ENCODE peak calls at places on chromosomes 2 and 18, in four cellular contexts. One of them, this sample, is unnamed.

GRCh38 chr2:173043897-173044472 is 31.7 kb upstream of the MAP3K20 start:
- DNase-seq in CD8-positive, alpha-beta T cell: no peak
- DNase-seq in thoracic aorta: no peak
- DNase-seq in IMR-90: no peak
- DNase-seq in this sample: no peak

GRCh38 chr18:9947248-9947647 is 33.4 kb downstream of the VAPA start:
- DNase-seq in CD8-positive, alpha-beta T cell: no peak
- DNase-seq in thoracic aorta: no peak
- DNase-seq in IMR-90: peak; percentile 28
- DNase-seq in this sample: no peak

GRCh38 chr2:191846787-191847620 is at the start of gene CAVIN2:
- DNase-seq in CD8-positive, alpha-beta T cell: no peak
- DNase-seq in thoracic aorta: no peak
- DNase-seq in IMR-90: peak; percentile 90
- DNase-seq in this sample: no peak

GRCh38 chr18:22286576-22286975 is 117.2 kb downstream of the GATA6 start:
- DNase-seq in CD8-positive, alpha-beta T cell: no peak
- DNase-seq in thoracic aorta: peak; percentile 25
- DNase-seq in IMR-90: no peak
- DNase-seq in this sample: no peak

GRCh38 chr2:218289639-218290315 is 2.5 kb downstream of the TMBIM1 start:
- DNase-seq in CD8-positive, alpha-beta T cell: no peak
- DNase-seq in thoracic aorta: no peak
- DNase-seq in IMR-90: peak; percentile 36
- DNase-seq in this sample: no peak

GRCh38 chr18:10304853-10305252 is 149.6 kb upstream of the APCDD1 start:
- DNase-seq in CD8-positive, alpha-beta T cell: no peak
- DNase-seq in thoracic aorta: no peak
- DNase-seq in IMR-90: peak; percentile 79
- DNase-seq in this sample: no peak

GRCh38 chr18:23864620-23865019 is 149.9 kb upstream of the TTC39C start:
- DNase-seq in CD8-positive, alpha-beta T cell: peak; percentile 21
- DNase-seq in thoracic aorta: no peak
- DNase-seq in IMR-90: no peak
- DNase-seq in this sample: peak; percentile 16

GRCh38 chr2:202306034-202306433 is 40.5 kb downstream of the NOP58 start:
- DNase-seq in CD8-positive, alpha-beta T cell: no peak
- DNase-seq in thoracic aorta: no peak
- DNase-seq in IMR-90: no peak
- DNase-seq in this sample: no peak

GRCh38 chr2:56749152-56749752 is 565.5 kb downstream of the CCDC85A start:
- DNase-seq in CD8-positive, alpha-beta T cell: no peak
- DNase-seq in thoracic aorta: no peak
- DNase-seq in IMR-90: peak; percentile 6
- DNase-seq in this sample: no peak

GRCh38 chr2:103401621-103402020 is 639.8 kb downstream of the TMEM182 start:
- DNase-seq in CD8-positive, alpha-beta T cell: no peak
- DNase-seq in thoracic aorta: no peak
- DNase-seq in IMR-90: no peak
- DNase-seq in this sample: no peak

GRCh38 chr2:165953306-165953654 is 296 bp downstream of the TTC21B start:
- DNase-seq in CD8-positive, alpha-beta T cell: no peak
- DNase-seq in thoracic aorta: peak; percentile 4
- DNase-seq in IMR-90: no peak
- DNase-seq in this sample: no peak

GRCh38 chr18:28177828-28178635 is 1.1 kb upstream of the CDH2 start:
- DNase-seq in CD8-positive, alpha-beta T cell: no peak
- DNase-seq in thoracic aorta: no peak
- DNase-seq in IMR-90: peak; percentile 36
- DNase-seq in this sample: no peak

GRCh38 chr2:181273986-181274385 is 183.2 kb upstream of the ITGA4 start:
- DNase-seq in CD8-positive, alpha-beta T cell: no peak
- DNase-seq in thoracic aorta: no peak
- DNase-seq in IMR-90: no peak
- DNase-seq in this sample: no peak

GRCh38 chr2:211860224-211860623 is 678.4 kb downstream of the ERBB4 start:
- DNase-seq in CD8-positive, alpha-beta T cell: no peak
- DNase-seq in thoracic aorta: no peak
- DNase-seq in IMR-90: no peak
- DNase-seq in this sample: no peak

GRCh38 chr18:79169958-79170555 is 100.9 kb downstream of the ATP9B start:
- DNase-seq in CD8-positive, alpha-beta T cell: no peak
- DNase-seq in thoracic aorta: no peak
- DNase-seq in IMR-90: peak; percentile 35
- DNase-seq in this sample: no peak

GRCh38 chr2:169287666-169288065 is 74.7 kb downstream of the LRP2 start:
- DNase-seq in CD8-positive, alpha-beta T cell: no peak
- DNase-seq in thoracic aorta: no peak
- DNase-seq in IMR-90: no peak
- DNase-seq in this sample: no peak

GRCh38 chr18:62784338-62784965 is 69.1 kb downstream of the PHLPP1 start:
- DNase-seq in CD8-positive, alpha-beta T cell: no peak
- DNase-seq in thoracic aorta: no peak
- DNase-seq in IMR-90: peak; percentile 25
- DNase-seq in this sample: no peak

GRCh38 chr2:237592425-237592980 is 2.0 kb upstream of the RAB17 start:
- DNase-seq in CD8-positive, alpha-beta T cell: no peak
- DNase-seq in thoracic aorta: no peak
- DNase-seq in IMR-90: no peak
- DNase-seq in this sample: no peak

GRCh38 chr2:218397502-218398436 is 1.9 kb upstream of the CTDSP1 start:
- DNase-seq in CD8-positive, alpha-beta T cell: peak; percentile 49
- DNase-seq in thoracic aorta: no peak
- DNase-seq in IMR-90: peak; percentile 60
- DNase-seq in this sample: no peak

GRCh38 chr2:235026649-235027557 is 75.1 kb downstream of the SH3BP4 start:
- DNase-seq in CD8-positive, alpha-beta T cell: no peak
- DNase-seq in thoracic aorta: no peak
- DNase-seq in IMR-90: peak; percentile 60
- DNase-seq in this sample: peak; percentile 95

GRCh38 chr2:156385242-156385641 is 50.9 kb upstream of the GPD2 start:
- DNase-seq in CD8-positive, alpha-beta T cell: no peak
- DNase-seq in thoracic aorta: no peak
- DNase-seq in IMR-90: no peak
- DNase-seq in this sample: no peak

GRCh38 chr2:39503277-39503676 is 66.2 kb upstream of the MAP4K3 start:
- DNase-seq in CD8-positive, alpha-beta T cell: no peak
- DNase-seq in thoracic aorta: no peak
- DNase-seq in IMR-90: no peak
- DNase-seq in this sample: no peak

DNA sequence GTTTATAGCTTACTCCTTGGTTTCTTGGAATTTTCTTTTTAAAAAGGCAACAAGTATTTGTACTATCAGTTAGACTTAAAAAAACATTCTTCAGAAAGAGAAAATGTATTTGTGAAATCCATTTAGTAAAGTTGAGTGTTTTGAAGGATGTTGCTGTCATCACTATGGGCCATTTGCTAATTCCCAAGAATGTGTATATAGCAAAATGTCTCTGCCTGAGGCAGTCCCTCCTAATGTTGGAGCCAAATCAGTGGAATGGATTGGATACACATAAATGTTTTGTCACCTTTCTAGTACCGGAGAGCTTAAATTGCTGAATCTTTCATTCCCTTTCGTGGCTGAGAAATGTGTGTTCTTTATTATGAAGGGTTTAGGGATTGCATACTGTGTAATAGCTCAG is 890.2 kb upstream of the ZEB2 start:
- DNase-seq in CD8-positive, alpha-beta T cell: no peak
- DNase-seq in thoracic aorta: no peak
- DNase-seq in IMR-90: no peak
- DNase-seq in this sample: no peak
- H3K9me3 ChIP-seq in CD8-positive, alpha-beta T cell: no peaks in the 10 kb centered on the region
- H3K9me3 ChIP-seq in thoracic aorta: no peaks in the 10 kb centered on the region
- H3K9me3 ChIP-seq in IMR-90: no peaks in the 10 kb centered on the region
- H3K9me3 ChIP-seq in this sample: no peaks in the 10 kb centered on the region

DNA sequence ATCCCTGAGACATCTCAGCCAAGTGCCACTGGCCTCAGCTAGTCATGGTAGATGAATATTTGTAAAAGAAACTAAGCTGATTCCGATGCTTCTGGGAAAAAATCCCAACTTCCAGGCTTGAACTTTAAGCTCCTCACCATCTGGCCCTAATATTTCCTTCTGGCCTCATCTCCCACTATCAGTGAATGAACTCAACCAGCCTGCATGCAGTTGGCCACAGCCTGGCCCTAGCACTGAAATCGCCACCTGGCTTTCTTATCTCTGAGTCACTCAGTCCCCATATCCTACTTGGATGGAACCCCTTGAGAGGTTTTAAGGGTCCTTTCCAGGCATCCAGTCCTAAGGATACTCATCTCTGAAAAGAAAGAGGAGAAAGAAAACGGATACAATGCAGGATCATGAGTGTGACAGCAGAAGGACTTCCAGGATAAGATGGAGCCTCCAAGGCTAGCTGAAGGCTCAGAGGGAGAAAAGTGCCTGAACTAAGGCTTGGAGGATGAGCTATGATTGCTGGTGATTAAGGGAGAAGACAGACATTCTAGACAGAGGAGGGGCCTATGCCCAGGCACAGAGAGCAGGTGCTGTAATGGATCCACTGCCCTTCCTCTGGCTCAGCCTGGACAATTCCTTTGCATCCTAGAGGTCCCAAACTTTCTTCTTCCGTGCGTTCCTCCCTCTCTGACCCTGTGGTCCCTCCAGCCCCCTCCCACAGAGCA is 141.5 kb upstream of the MYCN start:
- DNase-seq in CD8-positive, alpha-beta T cell: no peak
- DNase-seq in thoracic aorta: no peak
- DNase-seq in IMR-90: no peak
- DNase-seq in this sample: no peak
- H3K27ac ChIP-seq in CD8-positive, alpha-beta T cell: no peak overlapping the region
- H3K27ac ChIP-seq in thoracic aorta: no peak overlapping the region
- H3K27ac ChIP-seq in IMR-90: no peak overlapping the region
- H3K27ac ChIP-seq in this sample: no peak overlapping the region

DNA sequence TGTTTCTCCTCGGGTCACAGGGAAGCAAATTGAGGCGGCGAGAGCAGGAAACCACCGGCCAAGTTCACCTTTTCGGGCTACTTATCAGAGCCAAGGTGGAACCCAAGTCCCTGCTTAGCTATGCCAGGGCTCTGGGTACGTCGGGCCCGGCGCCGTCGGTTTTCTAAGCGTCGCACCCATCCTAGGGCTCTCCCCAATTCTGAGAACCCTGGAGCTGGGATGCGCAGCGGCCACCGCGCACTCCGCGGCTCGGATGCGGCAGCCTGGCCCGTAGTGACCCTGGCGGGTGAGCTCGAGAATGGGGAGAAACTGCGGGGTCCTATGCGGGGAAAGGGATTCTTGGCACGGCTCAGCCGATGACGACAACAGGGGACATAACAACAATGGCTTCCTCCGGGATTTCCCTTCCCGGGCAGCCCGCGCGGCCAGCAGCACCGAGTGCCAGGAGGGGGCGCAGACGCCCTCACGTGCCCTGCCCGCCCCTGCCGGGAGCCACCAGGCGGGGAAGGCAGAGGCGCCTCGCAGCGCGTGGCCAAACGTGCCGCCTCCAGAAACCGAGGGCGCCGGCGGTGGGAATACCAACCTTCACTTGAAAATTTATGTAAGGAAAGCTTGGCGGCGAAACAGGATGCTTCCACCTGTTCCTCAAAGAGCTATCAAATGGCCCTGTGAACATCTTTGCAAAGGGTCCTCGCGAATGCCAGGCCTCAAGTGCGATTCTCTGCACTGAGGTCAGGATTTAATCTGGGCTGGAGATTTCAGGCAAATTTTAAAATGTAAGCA is 2.1 kb upstream of the SLC30A3 start:
- DNase-seq in CD8-positive, alpha-beta T cell: peak; percentile 46
- DNase-seq in thoracic aorta: no peak
- DNase-seq in IMR-90: peak; percentile 35
- DNase-seq in this sample: no peak
- TF ChIP-seq CTCF in CD8-positive, alpha-beta T cell: peak; percentile 54
- TF ChIP-seq CTCF in thoracic aorta: peak; percentile 43
- TF ChIP-seq CTCF in IMR-90: peak; percentile 63
- TF ChIP-seq CTCF in this sample: peak; percentile 18

DNA sequence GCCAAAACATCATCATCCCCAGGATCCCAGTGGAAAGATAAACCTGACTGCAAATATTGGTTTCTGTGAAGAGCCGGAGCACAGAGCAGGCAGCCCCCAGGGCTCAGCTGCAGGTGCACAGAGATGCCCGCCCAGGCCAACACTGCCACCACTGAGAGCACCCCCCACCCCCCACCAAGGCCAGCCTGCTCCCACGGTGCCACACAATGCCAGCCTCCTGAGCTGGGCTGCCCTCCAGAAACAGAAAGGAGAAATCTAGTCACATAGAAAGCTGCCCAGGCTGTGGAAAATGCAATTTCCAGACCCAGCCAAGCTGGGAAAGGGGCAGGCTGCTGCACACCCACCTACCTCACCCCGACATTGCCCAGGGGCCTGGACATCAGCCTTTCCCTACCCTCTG is 71.6 kb downstream of the GALNT14 start:
- DNase-seq in CD8-positive, alpha-beta T cell: no peak
- DNase-seq in thoracic aorta: no peak
- DNase-seq in IMR-90: no peak
- DNase-seq in this sample: no peak
- H3K9me3 ChIP-seq in CD8-positive, alpha-beta T cell: no peaks in the 10 kb centered on the region
- H3K9me3 ChIP-seq in thoracic aorta: no peaks in the 10 kb centered on the region
- H3K9me3 ChIP-seq in IMR-90: no peaks in the 10 kb centered on the region
- H3K9me3 ChIP-seq in this sample: no peaks in the 10 kb centered on the region

DNA sequence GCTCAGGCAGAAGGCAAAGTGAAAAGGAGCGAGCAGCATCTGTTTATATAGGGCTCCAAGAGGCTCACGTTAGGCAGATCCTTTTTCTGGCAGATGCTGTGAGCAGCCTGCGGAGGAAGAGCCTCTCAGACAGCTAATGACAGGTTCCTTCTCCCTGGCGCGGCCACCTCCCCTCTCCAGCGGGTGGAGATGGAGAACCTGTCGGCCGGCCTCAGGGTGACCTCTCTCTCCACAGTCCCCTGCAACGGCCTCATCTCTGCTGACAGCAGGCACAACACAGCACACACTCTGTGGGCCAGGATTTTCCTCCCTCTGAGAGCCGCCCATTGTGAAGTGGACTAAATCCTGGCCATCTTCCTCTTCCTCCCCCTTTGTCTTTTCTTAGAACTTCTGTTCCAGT is 119.8 kb downstream of the PRKCE start:
- DNase-seq in CD8-positive, alpha-beta T cell: no peak
- DNase-seq in thoracic aorta: no peak
- DNase-seq in IMR-90: peak; percentile 51
- DNase-seq in this sample: no peak
- H3K27ac ChIP-seq in CD8-positive, alpha-beta T cell: no peak overlapping the region
- H3K27ac ChIP-seq in thoracic aorta: peak overlapping the region; percentile 18
- H3K27ac ChIP-seq in IMR-90: peak overlapping the region; percentile 63
- H3K27ac ChIP-seq in this sample: peak overlapping the region; percentile 74

GRCh38 chr2:158463496-158464095 is 6.8 kb downstream of the PKP4 start:
- DNase-seq in CD8-positive, alpha-beta T cell: no peak
- DNase-seq in thoracic aorta: no peak
- DNase-seq in IMR-90: no peak
- DNase-seq in this sample: no peak
- TF ChIP-seq CTCF in CD8-positive, alpha-beta T cell: no peak
- TF ChIP-seq CTCF in thoracic aorta: no peak
- TF ChIP-seq CTCF in IMR-90: no peak
- TF ChIP-seq CTCF in this sample: no peak